ENCODE peak calls at places on chromosomes 12 and 14, in five cellular contexts. Z, C, B, D and V are unnamed samples.

GRCh38 chr12:51262758-51263177 is 7.4 kb downstream of the SMAGP start:
- DNase-seq in D (no peak), C (peak), B (peak), Z (no peak), V (peak)

GRCh38 chr14:77660754-77661153 is 44.3 kb upstream of the SPTLC2 start:
- DNase-seq in C (no peak), D (no peak), B (no peak), Z (no peak), V (no peak)

GRCh38 chr14:89773644-89774316 is 180.8 kb downstream of the EFCAB11 start:
- DNase-seq in B (peak), Z (no peak), C (peak), D (no peak), V (peak)

GRCh38 chr14:105169776-105170655 is 1.4 kb upstream of the JAG2 start:
- DNase-seq in Z (no peak), B (no peak), D (no peak), C (no peak), V (no peak)

GRCh38 chr12:31582155-31582554 is 8.8 kb downstream of the DENND5B start:
- DNase-seq in D (no peak), C (no peak), B (no peak), Z (peak), V (peak)

GRCh38 chr12:103801709-103802585 is 39.1 kb downstream of the NT5DC3 start:
- DNase-seq in Z (peak), C (peak), D (no peak), B (peak), V (peak)

GRCh38 chr12:121789800-121790748 is 3.4 kb downstream of the RHOF start:
- DNase-seq in Z (no peak), D (no peak), C (no peak), B (peak), V (peak)

GRCh38 chr12:109277899-109278762 is 31.0 kb downstream of the FOXN4 start:
- DNase-seq in Z (peak), B (no peak), C (peak), D (no peak), V (no peak)

GRCh38 chr14:73752297-73752992 is 38.3 kb upstream of the PNMA1 start:
- DNase-seq in B (no peak), Z (peak), D (no peak), C (peak), V (no peak)

GRCh38 chr14:59189281-59189821 is 884 bp downstream of the DAAM1 start:
- DNase-seq in Z (peak), D (no peak), C (peak), B (no peak), V (peak)

GRCh38 chr14:91418387-91419043 is 895 bp upstream of the CCDC88C start:
- DNase-seq in B (peak), Z (peak), D (no peak), C (peak), V (peak)

GRCh38 chr12:103647267-103647666 is 60.2 kb downstream of the STAB2 start:
- DNase-seq in C (peak), D (no peak), Z (peak), B (peak), V (peak)

GRCh38 chr12:56146492-56147460 is 5.6 kb upstream of the MYL6B start:
- DNase-seq in B (no peak), D (no peak), Z (no peak), C (no peak), V (no peak)

GRCh38 chr12:131399000-131399399 is 311.9 kb upstream of the SFSWAP start:
- DNase-seq in D (no peak), C (no peak), Z (no peak), B (no peak), V (no peak)